ENCODE peak calls at places on chromosomes 12 and 14, in ten cellular contexts. One of them, this sample, is unnamed.

GRCh38 chr14:23562822-23563472 is 4.6 kb downstream of the AP1G2 start:
- DNase-seq in lung: no peak
- DNase-seq in foreskin fibroblast: peak
- DNase-seq in Calu3: peak
- DNase-seq in fibroblast of mammary gland: peak
- DNase-seq in uterus: no peak
- DNase-seq in coronary artery: no peak
- DNase-seq in A673: peak
- DNase-seq in pancreas: no peak
- DNase-seq in choroid plexus epithelial cell: peak
- DNase-seq in this sample: no peak

GRCh38 chr12:116631619-116632018 is 72.4 kb downstream of the MAP1LC3B2 start:
- DNase-seq in lung: no peak
- DNase-seq in foreskin fibroblast: no peak
- DNase-seq in Calu3: no peak
- DNase-seq in fibroblast of mammary gland: no peak
- DNase-seq in uterus: no peak
- DNase-seq in coronary artery: no peak
- DNase-seq in A673: no peak
- DNase-seq in pancreas: no peak
- DNase-seq in choroid plexus epithelial cell: no peak
- DNase-seq in this sample: no peak

GRCh38 chr14:68906439-68906838 is 72.7 kb downstream of the ACTN1 start:
- DNase-seq in lung: no peak
- DNase-seq in foreskin fibroblast: no peak
- DNase-seq in Calu3: no peak
- DNase-seq in fibroblast of mammary gland: no peak
- DNase-seq in uterus: no peak
- DNase-seq in coronary artery: no peak
- DNase-seq in A673: no peak
- DNase-seq in pancreas: no peak
- DNase-seq in choroid plexus epithelial cell: no peak
- DNase-seq in this sample: no peak

GRCh38 chr14:35368583-35368982 is 36.0 kb downstream of the NFKBIA start:
- DNase-seq in lung: no peak
- DNase-seq in foreskin fibroblast: no peak
- DNase-seq in Calu3: no peak
- DNase-seq in fibroblast of mammary gland: no peak
- DNase-seq in uterus: no peak
- DNase-seq in coronary artery: no peak
- DNase-seq in A673: no peak
- DNase-seq in pancreas: no peak
- DNase-seq in choroid plexus epithelial cell: no peak
- DNase-seq in this sample: no peak

GRCh38 chr14:53491256-53491905 is 338.3 kb upstream of the DDHD1 start:
- DNase-seq in lung: no peak
- DNase-seq in foreskin fibroblast: peak
- DNase-seq in Calu3: no peak
- DNase-seq in fibroblast of mammary gland: peak
- DNase-seq in uterus: no peak
- DNase-seq in coronary artery: no peak
- DNase-seq in A673: no peak
- DNase-seq in pancreas: no peak
- DNase-seq in choroid plexus epithelial cell: no peak
- DNase-seq in this sample: no peak

GRCh38 chr12:44157359-44157758 is 321.5 kb downstream of the TMEM117 start:
- DNase-seq in lung: no peak
- DNase-seq in foreskin fibroblast: no peak
- DNase-seq in Calu3: no peak
- DNase-seq in fibroblast of mammary gland: no peak
- DNase-seq in uterus: no peak
- DNase-seq in coronary artery: no peak
- DNase-seq in A673: no peak
- DNase-seq in pancreas: no peak
- DNase-seq in choroid plexus epithelial cell: no peak
- DNase-seq in this sample: no peak

GRCh38 chr12:6942331-6942665 is 1.3 kb upstream of the RNU7-1 start:
- DNase-seq in lung: no peak
- DNase-seq in foreskin fibroblast: no peak
- DNase-seq in Calu3: no peak
- DNase-seq in fibroblast of mammary gland: no peak
- DNase-seq in uterus: peak
- DNase-seq in coronary artery: no peak
- DNase-seq in A673: no peak
- DNase-seq in pancreas: no peak
- DNase-seq in choroid plexus epithelial cell: no peak
- DNase-seq in this sample: no peak

GRCh38 chr14:103521438-103521961 is 1.1 kb downstream of the CKB start:
- DNase-seq in lung: no peak
- DNase-seq in foreskin fibroblast: no peak
- DNase-seq in Calu3: no peak
- DNase-seq in fibroblast of mammary gland: no peak
- DNase-seq in uterus: no peak
- DNase-seq in coronary artery: no peak
- DNase-seq in A673: peak
- DNase-seq in pancreas: no peak
- DNase-seq in choroid plexus epithelial cell: no peak
- DNase-seq in this sample: no peak

GRCh38 chr12:111408116-111408440 is 2.4 kb downstream of the SH2B3 start:
- DNase-seq in lung: no peak
- DNase-seq in foreskin fibroblast: no peak
- DNase-seq in Calu3: no peak
- DNase-seq in fibroblast of mammary gland: no peak
- DNase-seq in uterus: no peak
- DNase-seq in coronary artery: no peak
- DNase-seq in A673: no peak
- DNase-seq in pancreas: no peak
- DNase-seq in choroid plexus epithelial cell: peak
- DNase-seq in this sample: no peak

GRCh38 chr14:68297871-68298468 is 478.4 kb downstream of the RAD51B start:
- DNase-seq in lung: no peak
- DNase-seq in foreskin fibroblast: peak
- DNase-seq in Calu3: peak
- DNase-seq in fibroblast of mammary gland: peak
- DNase-seq in uterus: no peak
- DNase-seq in coronary artery: no peak
- DNase-seq in A673: peak
- DNase-seq in pancreas: no peak
- DNase-seq in choroid plexus epithelial cell: peak
- DNase-seq in this sample: no peak

GRCh38 chr12:101570022-101570421 is 24.7 kb upstream of the MYBPC1 start:
- DNase-seq in lung: no peak
- DNase-seq in foreskin fibroblast: no peak
- DNase-seq in Calu3: peak
- DNase-seq in fibroblast of mammary gland: peak
- DNase-seq in uterus: no peak
- DNase-seq in coronary artery: no peak
- DNase-seq in A673: peak
- DNase-seq in pancreas: no peak
- DNase-seq in choroid plexus epithelial cell: peak
- DNase-seq in this sample: no peak
- TF ChIP-seq CTCF in lung: no peak
- TF ChIP-seq CTCF in foreskin fibroblast: peak
- TF ChIP-seq CTCF in Calu3: peak
- TF ChIP-seq CTCF in fibroblast of mammary gland: peak
- TF ChIP-seq CTCF in uterus: peak
- TF ChIP-seq CTCF in coronary artery: no peak
- TF ChIP-seq CTCF in A673: peak
- TF ChIP-seq CTCF in pancreas: peak
- TF ChIP-seq CTCF in choroid plexus epithelial cell: peak
- TF ChIP-seq CTCF in this sample: peak

DNA sequence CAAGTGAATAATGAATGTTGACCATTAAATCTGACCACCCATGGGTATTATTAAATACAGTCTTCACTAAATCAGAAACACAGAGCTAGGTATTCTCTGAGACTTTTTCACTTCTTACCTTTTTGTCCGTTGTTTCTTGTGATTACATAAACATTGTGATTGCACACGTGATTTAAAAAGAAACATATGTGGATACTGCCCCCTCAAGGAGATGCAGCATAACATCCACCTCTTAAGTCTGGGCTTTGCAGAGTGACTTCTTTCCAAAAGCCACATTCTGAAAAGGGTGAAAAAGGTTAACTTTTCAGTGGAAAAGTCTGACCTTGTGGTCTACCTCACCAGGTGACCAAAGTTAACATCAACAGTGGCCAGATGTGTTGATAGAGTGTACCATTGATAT is 185.5 kb upstream of the FAR2 start:
- DNase-seq in lung: no peak
- DNase-seq in foreskin fibroblast: peak
- DNase-seq in Calu3: no peak
- DNase-seq in fibroblast of mammary gland: peak
- DNase-seq in uterus: no peak
- DNase-seq in coronary artery: no peak
- DNase-seq in A673: peak
- DNase-seq in pancreas: no peak
- DNase-seq in choroid plexus epithelial cell: peak
- DNase-seq in this sample: no peak
- TF ChIP-seq CTCF in lung: no peak
- TF ChIP-seq CTCF in foreskin fibroblast: peak
- TF ChIP-seq CTCF in Calu3: no peak
- TF ChIP-seq CTCF in fibroblast of mammary gland: peak
- TF ChIP-seq CTCF in uterus: peak
- TF ChIP-seq CTCF in coronary artery: no peak
- TF ChIP-seq CTCF in A673: peak
- TF ChIP-seq CTCF in pancreas: no peak
- TF ChIP-seq CTCF in choroid plexus epithelial cell: peak
- TF ChIP-seq CTCF in this sample: no peak

GRCh38 chr12:32895688-32896437 is 714 bp downstream of the PKP2 start:
- DNase-seq in lung: no peak
- DNase-seq in foreskin fibroblast: no peak
- DNase-seq in Calu3: peak
- DNase-seq in fibroblast of mammary gland: no peak
- DNase-seq in uterus: peak
- DNase-seq in coronary artery: no peak
- DNase-seq in A673: no peak
- DNase-seq in pancreas: peak
- DNase-seq in choroid plexus epithelial cell: no peak
- DNase-seq in this sample: no peak
- TF ChIP-seq CTCF in lung: no peak
- TF ChIP-seq CTCF in foreskin fibroblast: no peak
- TF ChIP-seq CTCF in Calu3: no peak
- TF ChIP-seq CTCF in fibroblast of mammary gland: no peak
- TF ChIP-seq CTCF in uterus: no peak
- TF ChIP-seq CTCF in coronary artery: no peak
- TF ChIP-seq CTCF in A673: peak
- TF ChIP-seq CTCF in pancreas: peak
- TF ChIP-seq CTCF in choroid plexus epithelial cell: peak
- TF ChIP-seq CTCF in this sample: no peak

GRCh38 chr12:14186193-14186502 is 179.3 kb upstream of the ATF7IP start:
- DNase-seq in lung: no peak
- DNase-seq in foreskin fibroblast: no peak
- DNase-seq in Calu3: no peak
- DNase-seq in fibroblast of mammary gland: no peak
- DNase-seq in uterus: no peak
- DNase-seq in coronary artery: no peak
- DNase-seq in A673: no peak
- DNase-seq in pancreas: no peak
- DNase-seq in choroid plexus epithelial cell: no peak
- DNase-seq in this sample: no peak
- TF ChIP-seq CTCF in lung: no peak
- TF ChIP-seq CTCF in foreskin fibroblast: no peak
- TF ChIP-seq CTCF in Calu3: no peak
- TF ChIP-seq CTCF in fibroblast of mammary gland: no peak
- TF ChIP-seq CTCF in uterus: no peak
- TF ChIP-seq CTCF in coronary artery: no peak
- TF ChIP-seq CTCF in A673: no peak
- TF ChIP-seq CTCF in pancreas: no peak
- TF ChIP-seq CTCF in choroid plexus epithelial cell: no peak
- TF ChIP-seq CTCF in this sample: peak

GRCh38 chr12:92759634-92760268 is 57.0 kb downstream of the PLEKHG7 start:
- DNase-seq in lung: no peak
- DNase-seq in foreskin fibroblast: peak
- DNase-seq in Calu3: peak
- DNase-seq in fibroblast of mammary gland: peak
- DNase-seq in uterus: no peak
- DNase-seq in coronary artery: no peak
- DNase-seq in A673: peak
- DNase-seq in pancreas: no peak
- DNase-seq in choroid plexus epithelial cell: peak
- DNase-seq in this sample: no peak
- TF ChIP-seq CTCF in lung: no peak
- TF ChIP-seq CTCF in foreskin fibroblast: no peak
- TF ChIP-seq CTCF in Calu3: no peak
- TF ChIP-seq CTCF in fibroblast of mammary gland: no peak
- TF ChIP-seq CTCF in uterus: no peak
- TF ChIP-seq CTCF in coronary artery: no peak
- TF ChIP-seq CTCF in A673: no peak
- TF ChIP-seq CTCF in pancreas: no peak
- TF ChIP-seq CTCF in choroid plexus epithelial cell: no peak
- TF ChIP-seq CTCF in this sample: no peak

DNA sequence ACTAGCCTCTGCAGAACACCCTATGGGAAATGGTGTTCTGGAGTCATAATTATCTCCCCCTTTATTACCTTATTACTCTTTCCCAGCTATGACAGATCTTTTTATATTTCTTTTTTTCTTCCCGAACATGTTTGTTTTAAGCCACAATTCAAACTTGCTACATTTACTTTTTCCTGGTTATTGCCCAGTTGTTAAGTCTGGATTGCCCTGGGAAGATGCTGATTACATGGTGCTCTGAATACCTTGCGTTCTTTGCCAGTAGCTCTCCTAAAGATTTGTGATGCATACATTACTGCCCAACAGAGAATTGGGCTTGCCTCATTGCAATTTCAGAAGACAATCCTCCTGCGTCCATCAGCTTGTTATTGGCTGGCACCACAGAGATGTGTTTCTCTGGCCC is 118.3 kb upstream of the FGD4 start:
- DNase-seq in lung: no peak
- DNase-seq in foreskin fibroblast: no peak
- DNase-seq in Calu3: no peak
- DNase-seq in fibroblast of mammary gland: no peak
- DNase-seq in uterus: no peak
- DNase-seq in coronary artery: no peak
- DNase-seq in A673: no peak
- DNase-seq in pancreas: no peak
- DNase-seq in choroid plexus epithelial cell: no peak
- DNase-seq in this sample: no peak
- TF ChIP-seq CTCF in lung: no peak
- TF ChIP-seq CTCF in foreskin fibroblast: no peak
- TF ChIP-seq CTCF in Calu3: no peak
- TF ChIP-seq CTCF in fibroblast of mammary gland: no peak
- TF ChIP-seq CTCF in uterus: no peak
- TF ChIP-seq CTCF in coronary artery: no peak
- TF ChIP-seq CTCF in A673: no peak
- TF ChIP-seq CTCF in pancreas: no peak
- TF ChIP-seq CTCF in choroid plexus epithelial cell: no peak
- TF ChIP-seq CTCF in this sample: no peak